ENCODE peak calls at places on chromosomes 7 and 10, in six cellular contexts. One of them, this sample, is unnamed.
A peak's percentile ranks its signal among the peaks of the same experiment; 100 is the strongest.

GRCh38 chr7:29496355-29497020 is 67.1 kb upstream of the PRR15 start:
- DNase-seq in posterior vena cava: no peak
- DNase-seq in activated CD8-positive, alpha-beta T cell treated with anti-CD3 and anti-CD28 coated beads, Interleukin-2, amount 10 ng/mL, durations not matched to agents 7 days and 5 days: no peak
- DNase-seq in NCI-H1417: no peak
- DNase-seq in foreskin fibroblast: no peak
- DNase-seq in lung: no peak
- DNase-seq in this sample: peak; percentile 19

GRCh38 chr7:37826825-37827224 is 21.6 kb upstream of the NME8 start:
- DNase-seq in posterior vena cava: no peak
- DNase-seq in activated CD8-positive, alpha-beta T cell treated with anti-CD3 and anti-CD28 coated beads, Interleukin-2, amount 10 ng/mL, durations not matched to agents 7 days and 5 days: no peak
- DNase-seq in NCI-H1417: no peak
- DNase-seq in foreskin fibroblast: no peak
- DNase-seq in lung: no peak
- DNase-seq in this sample: no peak

GRCh38 chr7:15854841-15855576 is 168.5 kb upstream of the MEOX2 start:
- DNase-seq in posterior vena cava: no peak
- DNase-seq in activated CD8-positive, alpha-beta T cell treated with anti-CD3 and anti-CD28 coated beads, Interleukin-2, amount 10 ng/mL, durations not matched to agents 7 days and 5 days: no peak
- DNase-seq in NCI-H1417: no peak
- DNase-seq in foreskin fibroblast: no peak
- DNase-seq in lung: no peak
- DNase-seq in this sample: no peak

GRCh38 chr10:36465604-36466379 is 659.6 kb upstream of the ANKRD30A start:
- DNase-seq in posterior vena cava: no peak
- DNase-seq in activated CD8-positive, alpha-beta T cell treated with anti-CD3 and anti-CD28 coated beads, Interleukin-2, amount 10 ng/mL, durations not matched to agents 7 days and 5 days: no peak
- DNase-seq in NCI-H1417: no peak
- DNase-seq in foreskin fibroblast: no peak
- DNase-seq in lung: no peak
- DNase-seq in this sample: no peak

GRCh38 chr10:101723176-101723575 is 28.2 kb upstream of the FBXW4 start:
- DNase-seq in posterior vena cava: no peak
- DNase-seq in activated CD8-positive, alpha-beta T cell treated with anti-CD3 and anti-CD28 coated beads, Interleukin-2, amount 10 ng/mL, durations not matched to agents 7 days and 5 days: no peak
- DNase-seq in NCI-H1417: no peak
- DNase-seq in foreskin fibroblast: no peak
- DNase-seq in lung: no peak
- DNase-seq in this sample: no peak

GRCh38 chr10:110395350-110396283 is 90.9 kb upstream of the SMNDC1 start:
- DNase-seq in posterior vena cava: no peak
- DNase-seq in activated CD8-positive, alpha-beta T cell treated with anti-CD3 and anti-CD28 coated beads, Interleukin-2, amount 10 ng/mL, durations not matched to agents 7 days and 5 days: no peak
- DNase-seq in NCI-H1417: no peak
- DNase-seq in foreskin fibroblast: peak; percentile 88
- DNase-seq in lung: peak; percentile 52
- DNase-seq in this sample: no peak

GRCh38 chr7:47191316-47191715 is 390.6 kb downstream of the TNS3 start:
- DNase-seq in posterior vena cava: no peak
- DNase-seq in activated CD8-positive, alpha-beta T cell treated with anti-CD3 and anti-CD28 coated beads, Interleukin-2, amount 10 ng/mL, durations not matched to agents 7 days and 5 days: no peak
- DNase-seq in NCI-H1417: no peak
- DNase-seq in foreskin fibroblast: no peak
- DNase-seq in lung: no peak
- DNase-seq in this sample: no peak

GRCh38 chr7:74438327-74438726 is 15.4 kb upstream of the GTF2IRD1 start:
- DNase-seq in posterior vena cava: no peak
- DNase-seq in activated CD8-positive, alpha-beta T cell treated with anti-CD3 and anti-CD28 coated beads, Interleukin-2, amount 10 ng/mL, durations not matched to agents 7 days and 5 days: no peak
- DNase-seq in NCI-H1417: no peak
- DNase-seq in foreskin fibroblast: no peak
- DNase-seq in lung: no peak
- DNase-seq in this sample: no peak

GRCh38 chr7:155870334-155871180 is 58.3 kb upstream of the SHH start:
- DNase-seq in posterior vena cava: no peak
- DNase-seq in activated CD8-positive, alpha-beta T cell treated with anti-CD3 and anti-CD28 coated beads, Interleukin-2, amount 10 ng/mL, durations not matched to agents 7 days and 5 days: no peak
- DNase-seq in NCI-H1417: no peak
- DNase-seq in foreskin fibroblast: no peak
- DNase-seq in lung: no peak
- DNase-seq in this sample: no peak

GRCh38 chr7:14850039-14850438 is 52.5 kb downstream of the DGKB start:
- DNase-seq in posterior vena cava: no peak
- DNase-seq in activated CD8-positive, alpha-beta T cell treated with anti-CD3 and anti-CD28 coated beads, Interleukin-2, amount 10 ng/mL, durations not matched to agents 7 days and 5 days: no peak
- DNase-seq in NCI-H1417: no peak
- DNase-seq in foreskin fibroblast: no peak
- DNase-seq in lung: no peak
- DNase-seq in this sample: no peak

GRCh38 chr7:77887567-77887966 is 89.0 kb downstream of the PHTF2 start:
- DNase-seq in posterior vena cava: no peak
- DNase-seq in activated CD8-positive, alpha-beta T cell treated with anti-CD3 and anti-CD28 coated beads, Interleukin-2, amount 10 ng/mL, durations not matched to agents 7 days and 5 days: no peak
- DNase-seq in NCI-H1417: no peak
- DNase-seq in foreskin fibroblast: peak; percentile 77
- DNase-seq in lung: no peak
- DNase-seq in this sample: no peak

GRCh38 chr10:78441010-78441409 is 407.3 kb downstream of the RPS24 start:
- DNase-seq in posterior vena cava: no peak
- DNase-seq in activated CD8-positive, alpha-beta T cell treated with anti-CD3 and anti-CD28 coated beads, Interleukin-2, amount 10 ng/mL, durations not matched to agents 7 days and 5 days: no peak
- DNase-seq in NCI-H1417: no peak
- DNase-seq in foreskin fibroblast: no peak
- DNase-seq in lung: no peak
- DNase-seq in this sample: no peak

GRCh38 chr10:113283189-113283588 is 269.7 kb upstream of the HABP2 start:
- DNase-seq in posterior vena cava: no peak
- DNase-seq in activated CD8-positive, alpha-beta T cell treated with anti-CD3 and anti-CD28 coated beads, Interleukin-2, amount 10 ng/mL, durations not matched to agents 7 days and 5 days: no peak
- DNase-seq in NCI-H1417: no peak
- DNase-seq in foreskin fibroblast: no peak
- DNase-seq in lung: no peak
- DNase-seq in this sample: peak; percentile 32

GRCh38 chr7:120436487-120437060 is 163.6 kb downstream of the KCND2 start:
- DNase-seq in posterior vena cava: no peak
- DNase-seq in activated CD8-positive, alpha-beta T cell treated with anti-CD3 and anti-CD28 coated beads, Interleukin-2, amount 10 ng/mL, durations not matched to agents 7 days and 5 days: no peak
- DNase-seq in NCI-H1417: no peak
- DNase-seq in foreskin fibroblast: no peak
- DNase-seq in lung: no peak
- DNase-seq in this sample: peak; percentile 21

This sample was measured in SK-N-DZ.